ENCODE peak calls at places on chromosomes 3 and 15, in six cellular contexts. One of them, this sample, is unnamed.

GRCh38 chr3:118972974-118973373 is 61.7 kb downstream of the IGSF11 start:
- DNase-seq in ovary: no peak
- DNase-seq in RWPE2: no peak
- DNase-seq in testis: no peak
- DNase-seq in CD4-positive, alpha-beta memory T cell: no peak
- DNase-seq in mammary epithelial cell: no peak
- DNase-seq in this sample: no peak

GRCh38 chr3:73401616-73402265 is 223.0 kb downstream of the PDZRN3 start:
- DNase-seq in testis: no peak
- DNase-seq in RWPE2: no peak
- DNase-seq in CD4-positive, alpha-beta memory T cell: no peak
- DNase-seq in ovary: peak; percentile 69
- DNase-seq in mammary epithelial cell: no peak
- DNase-seq in this sample: no peak

GRCh38 chr3:71962561-71963240 is 177.8 kb upstream of the PROK2 start:
- DNase-seq in testis: no peak
- DNase-seq in RWPE2: no peak
- DNase-seq in CD4-positive, alpha-beta memory T cell: no peak
- DNase-seq in ovary: no peak
- DNase-seq in mammary epithelial cell: peak; percentile 76
- DNase-seq in this sample: no peak

GRCh38 chr15:64895285-64896065 is 16.2 kb upstream of the ANKDD1A start:
- DNase-seq in ovary: no peak
- DNase-seq in CD4-positive, alpha-beta memory T cell: peak; percentile 52
- DNase-seq in testis: no peak
- DNase-seq in mammary epithelial cell: no peak
- DNase-seq in RWPE2: no peak
- DNase-seq in this sample: no peak

GRCh38 chr3:16807441-16807840 is 77.3 kb upstream of the PLCL2 start:
- DNase-seq in ovary: no peak
- DNase-seq in mammary epithelial cell: no peak
- DNase-seq in RWPE2: no peak
- DNase-seq in testis: no peak
- DNase-seq in CD4-positive, alpha-beta memory T cell: no peak
- DNase-seq in this sample: no peak

GRCh38 chr3:32994045-32994444 is 42.6 kb downstream of the CCR4 start:
- DNase-seq in RWPE2: no peak
- DNase-seq in ovary: no peak
- DNase-seq in testis: no peak
- DNase-seq in CD4-positive, alpha-beta memory T cell: no peak
- DNase-seq in mammary epithelial cell: peak; percentile 79
- DNase-seq in this sample: no peak

GRCh38 chr15:31364301-31365031 is 37.8 kb downstream of the KLF13 start:
- DNase-seq in CD4-positive, alpha-beta memory T cell: no peak
- DNase-seq in ovary: no peak
- DNase-seq in mammary epithelial cell: peak; percentile 73
- DNase-seq in testis: peak; percentile 56
- DNase-seq in RWPE2: no peak
- DNase-seq in this sample: no peak

GRCh38 chr3:183477801-183478456 is 49.5 kb upstream of the MCF2L2 start:
- DNase-seq in testis: peak; percentile 29
- DNase-seq in mammary epithelial cell: peak; percentile 24
- DNase-seq in RWPE2: no peak
- DNase-seq in CD4-positive, alpha-beta memory T cell: no peak
- DNase-seq in ovary: no peak
- DNase-seq in this sample: no peak

GRCh38 chr15:67840747-67841634 is 1.1 kb upstream of the RNU6-1 start:
- DNase-seq in testis: peak; percentile 47
- DNase-seq in mammary epithelial cell: no peak
- DNase-seq in CD4-positive, alpha-beta memory T cell: no peak
- DNase-seq in RWPE2: peak; percentile 68
- DNase-seq in ovary: no peak
- DNase-seq in this sample: no peak

GRCh38 chr3:190361791-190362190 is 26.2 kb upstream of the CLDN16 start:
- DNase-seq in CD4-positive, alpha-beta memory T cell: no peak
- DNase-seq in RWPE2: no peak
- DNase-seq in testis: no peak
- DNase-seq in ovary: no peak
- DNase-seq in mammary epithelial cell: no peak
- DNase-seq in this sample: no peak

GRCh38 chr15:90571063-90571541 is 41.4 kb downstream of the CRTC3 start:
- DNase-seq in CD4-positive, alpha-beta memory T cell: no peak
- DNase-seq in testis: peak; percentile 62
- DNase-seq in RWPE2: no peak
- DNase-seq in mammary epithelial cell: no peak
- DNase-seq in ovary: no peak
- DNase-seq in this sample: peak; percentile 30
- H3K27ac ChIP-seq in CD4-positive, alpha-beta memory T cell: no peak overlapping the region
- H3K27ac ChIP-seq in testis: no peak overlapping the region
- H3K27ac ChIP-seq in RWPE2: no peak overlapping the region
- H3K27ac ChIP-seq in mammary epithelial cell: no peak overlapping the region
- H3K27ac ChIP-seq in ovary: no peak overlapping the region
- H3K27ac ChIP-seq in this sample: peak overlapping the region; percentile 1

GRCh38 chr15:32908135-32908801 is 190.5 kb downstream of the GREM1 start:
- DNase-seq in RWPE2: no peak
- DNase-seq in CD4-positive, alpha-beta memory T cell: no peak
- DNase-seq in ovary: no peak
- DNase-seq in mammary epithelial cell: no peak
- DNase-seq in testis: no peak
- DNase-seq in this sample: no peak
- H3K4me3 ChIP-seq in RWPE2: no peak overlapping the region
- H3K4me3 ChIP-seq in CD4-positive, alpha-beta memory T cell: no peak overlapping the region
- H3K4me3 ChIP-seq in ovary: no peak overlapping the region
- H3K4me3 ChIP-seq in mammary epithelial cell: no peak overlapping the region
- H3K4me3 ChIP-seq in testis: no peak overlapping the region
- H3K4me3 ChIP-seq in this sample: no peak overlapping the region

GRCh38 chr3:139835830-139836655 is 98.9 kb upstream of the CLSTN2 start:
- DNase-seq in CD4-positive, alpha-beta memory T cell: no peak
- DNase-seq in testis: peak; percentile 18
- DNase-seq in RWPE2: no peak
- DNase-seq in mammary epithelial cell: no peak
- DNase-seq in ovary: no peak
- DNase-seq in this sample: no peak
- H3K27ac ChIP-seq in CD4-positive, alpha-beta memory T cell: no peak overlapping the region
- H3K27ac ChIP-seq in testis: no peak overlapping the region
- H3K27ac ChIP-seq in RWPE2: no peak overlapping the region
- H3K27ac ChIP-seq in mammary epithelial cell: no peak overlapping the region
- H3K27ac ChIP-seq in ovary: no peak overlapping the region
- H3K27ac ChIP-seq in this sample: no peak overlapping the region

GRCh38 chr15:72271221-72271620 is 1.1 kb downstream of the PARP6 start:
- DNase-seq in RWPE2: no peak
- DNase-seq in CD4-positive, alpha-beta memory T cell: no peak
- DNase-seq in testis: no peak
- DNase-seq in ovary: no peak
- DNase-seq in mammary epithelial cell: no peak
- DNase-seq in this sample: no peak
- H3K4me3 ChIP-seq in RWPE2: peak overlapping the region; percentile 79
- H3K4me3 ChIP-seq in CD4-positive, alpha-beta memory T cell: no peak overlapping the region
- H3K4me3 ChIP-seq in testis: no peak overlapping the region
- H3K4me3 ChIP-seq in ovary: no peak overlapping the region
- H3K4me3 ChIP-seq in mammary epithelial cell: peak overlapping the region; percentile 77
- H3K4me3 ChIP-seq in this sample: no peak overlapping the region

DNA sequence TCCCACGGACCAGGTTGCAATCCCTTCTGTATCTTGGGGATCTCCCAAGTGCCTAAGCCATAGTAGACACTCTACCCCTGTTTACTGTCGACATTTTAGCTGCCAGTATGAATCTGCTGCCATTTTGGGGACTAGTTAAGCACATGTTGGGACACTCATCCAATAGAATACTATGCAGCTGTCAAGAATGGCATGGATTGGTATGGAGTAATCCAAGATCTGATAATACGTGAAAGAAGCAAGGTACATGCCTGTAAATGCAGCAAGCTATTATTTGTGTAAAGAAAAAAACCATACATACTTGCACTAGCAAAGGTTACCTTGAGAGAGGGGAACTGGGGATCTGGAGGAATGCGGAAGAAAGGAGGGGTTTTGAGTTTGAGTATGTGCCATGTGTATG is 129.3 kb downstream of the SMAD6 start:
- DNase-seq in mammary epithelial cell: no peak
- DNase-seq in RWPE2: no peak
- DNase-seq in CD4-positive, alpha-beta memory T cell: no peak
- DNase-seq in testis: no peak
- DNase-seq in ovary: no peak
- DNase-seq in this sample: no peak
- H3K27ac ChIP-seq in mammary epithelial cell: no peak overlapping the region
- H3K27ac ChIP-seq in RWPE2: no peak overlapping the region
- H3K27ac ChIP-seq in CD4-positive, alpha-beta memory T cell: no peak overlapping the region
- H3K27ac ChIP-seq in testis: no peak overlapping the region
- H3K27ac ChIP-seq in ovary: no peak overlapping the region
- H3K27ac ChIP-seq in this sample: no peak overlapping the region

DNA sequence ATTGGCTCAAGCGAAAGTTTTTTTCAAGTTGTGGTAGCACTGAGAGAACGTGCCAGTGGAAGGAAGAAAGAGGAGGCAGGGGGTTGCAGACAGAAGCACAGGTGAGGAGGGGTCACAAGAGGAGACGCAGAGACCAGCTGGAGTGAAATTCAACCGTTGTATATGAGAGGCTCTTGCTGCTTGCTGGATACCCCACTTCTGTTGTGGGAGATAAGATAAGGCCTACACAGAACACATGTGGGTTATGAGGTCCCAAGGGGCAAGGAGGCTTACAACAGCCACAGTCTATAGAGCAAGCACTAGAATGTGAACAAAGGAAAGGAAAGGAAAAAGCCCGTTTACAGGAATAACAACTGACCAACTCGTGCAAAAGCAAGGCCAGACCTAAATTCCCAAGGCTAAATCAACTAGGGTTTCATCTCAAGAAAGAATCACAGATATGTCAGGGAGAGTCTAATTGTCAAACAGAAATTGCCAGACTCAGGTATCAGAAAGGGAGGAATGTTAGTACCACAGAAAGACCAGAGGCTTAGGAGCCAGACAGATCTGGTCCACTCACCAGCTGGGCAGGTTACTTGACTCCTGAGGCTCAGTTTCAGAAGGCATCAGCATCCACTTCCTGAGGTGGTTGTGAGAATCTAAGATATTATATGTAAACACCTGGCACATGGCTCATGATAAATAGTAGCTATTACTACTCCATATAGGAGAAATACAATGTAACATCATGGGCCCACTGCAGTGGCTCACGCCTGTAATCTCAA is 60.9 kb downstream of the MSL2 start:
- DNase-seq in mammary epithelial cell: no peak
- DNase-seq in CD4-positive, alpha-beta memory T cell: no peak
- DNase-seq in testis: no peak
- DNase-seq in ovary: no peak
- DNase-seq in RWPE2: no peak
- DNase-seq in this sample: no peak
- H3K4me3 ChIP-seq in mammary epithelial cell: no peak overlapping the region
- H3K4me3 ChIP-seq in CD4-positive, alpha-beta memory T cell: no peak overlapping the region
- H3K4me3 ChIP-seq in testis: no peak overlapping the region
- H3K4me3 ChIP-seq in ovary: no peak overlapping the region
- H3K4me3 ChIP-seq in RWPE2: no peak overlapping the region
- H3K4me3 ChIP-seq in this sample: no peak overlapping the region

GRCh38 chr3:156614642-156615511 is 59.5 kb upstream of the TIPARP start:
- DNase-seq in RWPE2: no peak
- DNase-seq in mammary epithelial cell: peak; percentile 38
- DNase-seq in testis: no peak
- DNase-seq in CD4-positive, alpha-beta memory T cell: no peak
- DNase-seq in ovary: no peak
- DNase-seq in this sample: no peak

GRCh38 chr3:156617145-156617544 is 57.2 kb upstream of the TIPARP start:
- DNase-seq in testis: no peak
- DNase-seq in RWPE2: no peak
- DNase-seq in CD4-positive, alpha-beta memory T cell: no peak
- DNase-seq in mammary epithelial cell: peak; percentile 54
- DNase-seq in ovary: no peak
- DNase-seq in this sample: no peak

GRCh38 chr3:156617781-156618180 is 56.6 kb upstream of the TIPARP start:
- DNase-seq in RWPE2: no peak
- DNase-seq in testis: no peak
- DNase-seq in CD4-positive, alpha-beta memory T cell: no peak
- DNase-seq in mammary epithelial cell: peak; percentile 43
- DNase-seq in ovary: no peak
- DNase-seq in this sample: no peak

GRCh38 chr3:156612906-156613305 is 58.0 kb upstream of the SSR3 start:
- DNase-seq in RWPE2: no peak
- DNase-seq in ovary: no peak
- DNase-seq in CD4-positive, alpha-beta memory T cell: no peak
- DNase-seq in testis: no peak
- DNase-seq in mammary epithelial cell: no peak
- DNase-seq in this sample: no peak

DNA sequence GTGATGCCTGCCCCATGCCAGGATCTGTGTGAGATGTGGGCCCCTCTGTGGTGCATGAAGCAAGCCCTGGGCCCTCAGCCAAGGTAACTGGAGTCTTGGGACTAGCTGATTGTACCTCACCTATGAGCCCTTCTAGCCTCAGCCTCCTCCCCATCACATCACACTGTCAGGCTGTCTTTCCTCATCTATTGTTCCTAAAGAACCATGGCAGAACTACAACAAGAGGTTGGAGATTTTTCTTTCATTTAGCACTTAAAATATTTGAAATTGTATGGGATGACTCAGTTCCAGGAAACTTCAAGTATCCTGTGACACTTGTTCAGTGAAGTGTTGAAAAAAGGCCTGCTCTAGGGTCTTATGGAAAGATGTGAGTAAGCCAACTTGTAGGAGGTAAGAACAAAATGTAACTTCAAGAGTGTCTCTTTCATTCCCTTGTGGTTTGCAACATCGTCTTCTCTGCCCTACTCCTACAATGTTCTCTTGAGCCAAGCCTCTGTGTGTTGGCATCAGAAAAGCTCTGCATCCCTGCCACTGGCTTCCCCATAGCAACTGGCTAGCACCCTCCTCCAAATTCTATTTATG is 58.7 kb upstream of the TIPARP start:
- DNase-seq in RWPE2: no peak
- DNase-seq in ovary: no peak
- DNase-seq in mammary epithelial cell: peak; percentile 62
- DNase-seq in CD4-positive, alpha-beta memory T cell: no peak
- DNase-seq in testis: peak; percentile 54
- DNase-seq in this sample: no peak
- H3K27ac ChIP-seq in RWPE2: peak overlapping the region; percentile 78
- H3K27ac ChIP-seq in ovary: no peak overlapping the region
- H3K27ac ChIP-seq in mammary epithelial cell: peak overlapping the region; percentile 57
- H3K27ac ChIP-seq in CD4-positive, alpha-beta memory T cell: no peak overlapping the region
- H3K27ac ChIP-seq in testis: peak overlapping the region; percentile 55
- H3K27ac ChIP-seq in this sample: no peak overlapping the region

This sample was measured in prostate gland.